ENCODE peak calls at places on chromosomes 5 and 9, in nine cellular contexts. N, L, A, V, K, E, U, Z and C are unnamed samples.

GRCh38 chr5:79689541-79690466 is at the start of gene CMYA5:
- DNase-seq in A (no peak), E (no peak), U (no peak), Z (no peak), V (no peak), L (peak), N (peak), K (peak), C (no peak)

GRCh38 chr9:112094240-112094639 is 80.9 kb downstream of the SUSD1 start:
- DNase-seq in K (no peak), A (no peak), U (no peak), N (no peak), E (no peak), Z (no peak), L (no peak), V (no peak), C (no peak)

GRCh38 chr5:172466062-172466461 is 11.7 kb upstream of the SH3PXD2B start:
- DNase-seq in K (no peak), U (no peak), A (no peak), E (no peak), Z (no peak), N (no peak), V (no peak), L (no peak), C (no peak)

GRCh38 chr5:126137771-126138474 is 285.3 kb upstream of the GRAMD2B start:
- DNase-seq in E (no peak), L (no peak), A (no peak), K (no peak), N (no peak), V (no peak), U (no peak), Z (no peak), C (no peak)

GRCh38 chr5:15821506-15821905 is 321.5 kb downstream of the FBXL7 start:
- DNase-seq in Z (no peak), E (no peak), N (no peak), A (no peak), V (no peak), K (peak), L (no peak), U (no peak), C (no peak)

GRCh38 chr5:56350595-56351170 is 117.6 kb upstream of the ANKRD55 start:
- DNase-seq in K (peak), E (no peak), Z (no peak), L (no peak), N (no peak), V (no peak), A (no peak), U (peak), C (peak)

GRCh38 chr5:124662261-124662781 is 84.1 kb downstream of the ZNF608 start:
- DNase-seq in N (no peak), K (peak), Z (peak), E (no peak), U (no peak), L (no peak), A (no peak), V (no peak), C (no peak)

GRCh38 chr5:79240561-79240960 is 4.6 kb downstream of the JMY start:
- DNase-seq in Z (no peak), N (no peak), A (no peak), L (no peak), K (no peak), E (no peak), U (no peak), V (no peak), C (no peak)

GRCh38 chr5:144187699-144188294 is 17.1 kb downstream of the KCTD16 start:
- DNase-seq in A (peak), L (no peak), Z (peak), N (peak), E (peak), K (peak), U (no peak), V (peak), C (peak)

GRCh38 chr5:136077046-136077445 is 48.3 kb downstream of the TGFBI start:
- DNase-seq in K (no peak), V (no peak), A (no peak), Z (no peak), U (no peak), L (no peak), E (no peak), N (no peak), C (no peak)

GRCh38 chr5:16480821-16481538 is 15.4 kb upstream of the ZNF622 start:
- DNase-seq in E (no peak), L (no peak), K (peak), Z (no peak), U (no peak), N (no peak), V (no peak), A (no peak), C (no peak)

GRCh38 chr5:40717281-40717680 is 37.6 kb downstream of the PTGER4 start:
- DNase-seq in Z (no peak), K (no peak), A (no peak), N (no peak), V (no peak), E (no peak), U (no peak), L (no peak), C (no peak)

GRCh38 chr5:35908266-35908665 is 30.2 kb downstream of the CAPSL start:
- DNase-seq in N (no peak), V (peak), L (no peak), A (no peak), Z (peak), K (no peak), U (no peak), E (no peak), C (no peak)

GRCh38 chr5:173689171-173689676 is 72.8 kb upstream of the BOD1 start:
- DNase-seq in N (no peak), V (no peak), K (no peak), U (no peak), E (no peak), Z (no peak), L (no peak), A (no peak), C (no peak)

GRCh38 chr5:38453506-38453905 is 102.9 kb downstream of the LIFR start:
- DNase-seq in L (no peak), Z (peak), A (peak), U (no peak), N (no peak), V (no peak), E (peak), K (no peak), C (no peak)

GRCh38 chr5:80275347-80275746 is 19.5 kb upstream of the SERINC5 start:
- DNase-seq in L (peak), K (peak), V (peak), N (no peak), A (peak), U (no peak), Z (peak), E (no peak), C (peak)

GRCh38 chr5:84274585-84275468 is 109.9 kb downstream of the EDIL3 start:
- DNase-seq in L (peak), A (no peak), U (no peak), Z (peak), K (peak), E (peak), N (no peak), V (peak), C (peak)

GRCh38 chr9:133278161-133279131 is 3.4 kb upstream of the ABO start:
- DNase-seq in V (no peak), K (peak), N (no peak), U (no peak), L (no peak), E (no peak), A (no peak), Z (no peak), C (no peak)

GRCh38 chr9:6567140-6567591 is 78.4 kb downstream of the GLDC start:
- DNase-seq in E (no peak), A (no peak), U (no peak), V (no peak), N (no peak), Z (no peak), K (peak), L (no peak), C (peak)

GRCh38 chr9:30160570-30160969 is 2223.9 kb upstream of the ACO1 start:
- DNase-seq in E (no peak), K (no peak), V (no peak), U (no peak), A (no peak), N (no peak), Z (no peak), L (no peak), C (no peak)

GRCh38 chr9:126337690-126338426 is 11.2 kb downstream of the MVB12B start:
- DNase-seq in K (no peak), E (no peak), L (no peak), A (no peak), U (peak), N (no peak), V (no peak), Z (no peak), C (no peak)

GRCh38 chr5:13553896-13554295 is 390.6 kb downstream of the DNAH5 start:
- DNase-seq in L (peak), K (peak), U (no peak), E (no peak), N (no peak), V (no peak), A (no peak), Z (no peak), C (peak)

GRCh38 chr9:111661150-111661801 is at the start of gene GNG10:
- DNase-seq in Z (peak), N (peak), K (peak), A (peak), V (peak), L (peak), U (no peak), E (peak), C (peak)

GRCh38 chr9:131238402-131239021 is 37.8 kb downstream of the FAM78A start:
- DNase-seq in U (no peak), K (no peak), A (no peak), E (no peak), V (no peak), N (no peak), L (peak), Z (no peak), C (no peak)

GRCh38 chr5:127925916-127926315 is 157.7 kb upstream of the SLC12A2 start:
- DNase-seq in V (peak), E (no peak), Z (no peak), N (no peak), K (peak), A (no peak), L (no peak), U (no peak), C (peak)

GRCh38 chr5:125139590-125139989 is 393.2 kb upstream of the ZNF608 start:
- DNase-seq in Z (no peak), A (no peak), K (no peak), L (no peak), U (no peak), V (no peak), N (no peak), E (no peak), C (no peak)

GRCh38 chr9:33223696-33224095 is 16.3 kb upstream of the SPINK4 start:
- DNase-seq in V (no peak), L (no peak), K (no peak), A (no peak), N (no peak), U (no peak), Z (peak), E (no peak), C (no peak)

GRCh38 chr5:79186021-79186420 is 49.9 kb upstream of the JMY start:
- DNase-seq in E (no peak), A (no peak), K (no peak), U (no peak), Z (no peak), L (no peak), V (no peak), N (no peak), C (no peak)

GRCh38 chr9:136651859-136652258 is 10.9 kb upstream of the EGFL7 start:
- DNase-seq in E (no peak), K (peak), A (no peak), V (no peak), Z (no peak), L (no peak), U (no peak), N (no peak), C (no peak)

GRCh38 chr9:130107955-130108354 is 54.2 kb downstream of the GPR107 start:
- DNase-seq in A (no peak), N (no peak), Z (no peak), K (no peak), V (no peak), E (no peak), L (no peak), U (no peak), C (no peak)

GRCh38 chr5:81856948-81857928 is 106.3 kb upstream of the SSBP2 start:
- DNase-seq in N (peak), L (peak), A (no peak), K (peak), E (no peak), V (peak), Z (peak), U (peak), C (peak)

GRCh38 chr5:97070234-97070633 is 72.2 kb downstream of the LIX1 start:
- DNase-seq in N (no peak), K (no peak), E (no peak), A (no peak), L (no peak), Z (no peak), V (no peak), U (no peak), C (no peak)

GRCh38 chr5:155620819-155621410 is 607.4 kb downstream of the KIF4B start:
- DNase-seq in L (peak), K (no peak), U (no peak), A (no peak), V (no peak), E (no peak), Z (no peak), N (no peak), C (no peak)

GRCh38 chr9:131762356-131762932 is 22.6 kb upstream of the RAPGEF1 start:
- DNase-seq in Z (peak), E (peak), U (peak), A (peak), L (peak), V (peak), K (peak), N (peak), C (peak)

GRCh38 chr9:126756876-126757415 is 47.9 kb upstream of the ZBTB43 start:
- DNase-seq in U (no peak), E (no peak), K (no peak), N (no peak), Z (no peak), V (peak), A (no peak), L (no peak), C (no peak)

GRCh38 chr5:143155445-143155844 is 248.0 kb downstream of the NR3C1 start:
- DNase-seq in Z (no peak), U (no peak), A (no peak), V (no peak), E (no peak), L (no peak), N (no peak), K (no peak), C (no peak)

GRCh38 chr5:61732376-61732775 is 400.3 kb downstream of the ZSWIM6 start:
- DNase-seq in A (no peak), U (no peak), K (no peak), L (no peak), V (no peak), E (no peak), Z (no peak), N (no peak), C (no peak)

GRCh38 chr9:120923620-120924328 is 2.8 kb downstream of the TRAF1 start:
- DNase-seq in E (no peak), K (no peak), N (no peak), V (no peak), L (no peak), U (no peak), A (no peak), Z (no peak), C (no peak)

GRCh38 chr9:4146293-4146692 is 153.6 kb downstream of the GLIS3 start:
- DNase-seq in K (no peak), A (no peak), N (no peak), V (no peak), E (no peak), U (no peak), L (no peak), Z (no peak), C (no peak)
- TF ChIP-seq CTCF in K (no peak), A (no peak), N (no peak), V (no peak), E (no peak), U (no peak), L (no peak), Z (no peak), C (no peak)

DNA sequence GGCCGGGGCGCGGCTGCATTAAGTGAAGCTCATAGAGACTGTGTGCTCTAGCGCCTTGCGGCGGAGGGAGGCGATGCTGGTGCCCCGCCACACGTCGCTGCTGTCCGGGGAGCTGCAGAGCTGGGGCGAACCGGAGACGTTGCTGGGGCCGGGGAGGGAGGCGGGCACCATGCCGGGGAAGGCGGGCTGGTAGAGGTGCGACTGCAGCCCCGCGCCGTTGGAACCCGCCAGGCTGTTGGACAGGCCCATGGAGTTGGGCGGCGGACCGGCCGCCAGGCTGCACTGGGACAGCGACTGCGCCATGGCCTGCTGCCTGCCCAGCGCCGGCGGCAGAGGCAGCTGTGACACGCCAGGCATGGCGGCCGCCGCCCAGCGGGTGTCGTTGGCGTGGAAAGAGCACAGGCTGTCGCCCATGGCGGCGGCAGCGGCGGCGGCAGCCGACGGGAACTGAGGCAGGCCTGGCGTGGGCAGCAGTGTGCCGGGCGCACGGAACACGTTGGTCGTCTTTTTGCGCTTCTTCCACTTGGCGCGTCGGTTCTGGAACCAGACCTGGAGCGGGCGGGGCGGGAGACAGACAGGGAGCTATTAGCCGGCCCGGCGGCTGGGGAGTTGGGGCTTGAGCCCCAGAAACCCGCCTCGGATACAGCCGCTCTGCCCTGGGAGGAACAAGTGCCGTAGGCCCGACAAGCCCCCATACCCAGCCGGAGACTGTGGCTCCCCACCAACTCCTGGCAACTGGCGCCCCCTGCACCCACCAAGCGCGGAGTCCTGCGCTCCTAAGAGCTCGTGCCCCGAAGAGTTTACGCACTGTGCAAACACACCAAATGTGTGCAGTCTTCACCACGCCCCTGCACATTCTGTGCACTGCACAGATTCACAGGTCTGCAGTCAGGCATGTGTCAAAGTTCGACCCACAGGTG is 8.0 kb downstream of the OTP start:
- DNase-seq in L (peak), A (peak), K (peak), U (no peak), E (peak), N (peak), V (peak), Z (no peak), C (peak)
- TF ChIP-seq CTCF in L (peak), A (no peak), K (no peak), U (no peak), E (peak), N (no peak), V (peak), Z (no peak), C (no peak)

GRCh38 chr5:159257629-159258283 is 5.3 kb upstream of the UBLCP1 start:
- DNase-seq in K (no peak), Z (no peak), L (no peak), A (no peak), N (no peak), E (no peak), V (no peak), U (no peak), C (no peak)
- TF ChIP-seq CTCF in K (peak), Z (no peak), L (peak), A (peak), N (no peak), E (no peak), V (peak), U (no peak), C (no peak)

DNA sequence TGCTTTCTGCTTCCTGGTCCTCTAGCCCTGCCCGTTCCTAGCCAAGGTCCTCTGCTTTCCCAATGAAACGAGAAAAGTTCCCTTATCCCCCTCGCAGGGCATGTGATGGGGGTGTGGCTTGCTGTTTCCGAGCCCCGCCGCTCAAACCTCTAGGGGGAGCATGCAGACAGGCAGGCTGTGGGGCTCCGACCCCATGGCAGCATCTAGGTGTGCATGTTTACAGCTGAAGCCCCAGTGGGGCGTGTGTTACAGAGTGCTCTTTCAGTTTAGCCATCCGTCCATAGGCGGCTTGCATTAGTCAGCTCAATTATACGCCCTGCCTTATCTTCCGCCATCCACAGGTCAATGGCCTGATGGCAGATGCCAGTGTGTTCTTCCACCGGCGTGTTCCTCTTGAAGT is 48.3 kb upstream of the SPATA31E1 start:
- DNase-seq in E (no peak), K (no peak), N (no peak), L (peak), U (no peak), Z (no peak), V (peak), A (no peak), C (no peak)
- TF ChIP-seq CTCF in E (no peak), K (peak), N (no peak), L (no peak), U (no peak), Z (peak), V (peak), A (no peak), C (no peak)

DNA sequence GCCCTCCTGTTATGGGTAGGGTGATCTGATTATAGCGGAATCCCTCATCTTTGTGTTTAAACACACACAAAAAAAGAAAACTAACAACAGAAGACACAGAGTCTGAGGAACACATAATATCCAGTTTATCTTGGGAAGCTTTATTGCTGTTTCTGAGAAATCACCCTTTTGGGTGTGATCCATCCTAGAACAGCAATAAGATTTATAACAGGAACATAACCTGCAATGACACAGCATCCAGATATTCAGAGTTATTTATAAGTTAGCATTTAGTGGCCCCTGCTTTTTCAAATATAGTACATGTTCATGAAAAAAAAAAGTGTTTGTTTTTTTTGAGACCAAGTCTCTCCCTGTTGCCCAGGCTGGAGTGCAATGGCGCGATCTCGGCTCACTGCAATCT is 79.9 kb downstream of the RFK start:
- DNase-seq in Z (no peak), V (no peak), L (no peak), E (no peak), K (no peak), N (no peak), U (no peak), A (no peak), C (no peak)
- TF ChIP-seq CTCF in Z (no peak), V (no peak), L (no peak), E (no peak), K (no peak), N (no peak), U (no peak), A (no peak), C (no peak)

DNA sequence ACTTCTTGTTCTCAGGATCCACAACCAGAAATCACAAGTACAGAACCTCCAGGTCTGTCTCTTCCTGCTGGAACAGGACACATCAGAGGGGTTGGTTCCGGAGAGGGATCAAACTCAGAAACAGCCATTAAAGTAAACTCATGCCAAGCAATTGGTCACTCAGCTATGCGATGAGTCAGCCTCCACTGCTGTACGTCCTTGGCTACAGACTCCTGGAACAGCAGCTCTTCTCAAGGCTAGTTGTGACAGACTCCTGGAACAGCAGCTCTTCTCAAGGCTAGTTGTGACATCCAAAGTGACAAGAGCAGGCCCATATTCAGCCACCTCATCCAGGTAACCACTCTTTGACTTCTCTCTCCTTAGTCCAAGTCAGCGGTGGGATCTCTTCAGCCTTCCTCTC is at the start of gene SPINK13:
- DNase-seq in E (no peak), Z (no peak), U (peak), N (no peak), V (no peak), L (no peak), K (peak), A (no peak), C (peak)
- TF ChIP-seq CTCF in E (no peak), Z (no peak), U (no peak), N (no peak), V (no peak), L (no peak), K (no peak), A (no peak), C (no peak)

GRCh38 chr5:150593996-150594395 is 46.5 kb upstream of the SYNPO start:
- DNase-seq in V (no peak), K (no peak), E (no peak), A (no peak), Z (no peak), L (no peak), U (no peak), N (peak), C (no peak)
- TF ChIP-seq CTCF in V (no peak), K (no peak), E (no peak), A (no peak), Z (no peak), L (no peak), U (no peak), N (no peak), C (no peak)